ENCODE peak calls at places on chromosomes 6 and 20, in five cellular contexts. L is right atrium auricular region, O is bronchial epithelial cell, M is choroid plexus epithelial cell, X is spleen. H is an unnamed sample.

GRCh38 chr20:9839626-9840025 is 750 bp upstream of the PAK5 start:
- DNase-seq in L (no peak), O (peak), M (no peak), X (no peak), H (peak)

GRCh38 chr20:3371757-3372156 is 35.7 kb downstream of the DNAAF9 start:
- DNase-seq in L (no peak), O (no peak), M (no peak), X (no peak), H (no peak)

GRCh38 chr6:9999806-10000205 is 415.1 kb downstream of the TFAP2A start:
- DNase-seq in L (no peak), O (peak), M (no peak), X (no peak), H (peak)

GRCh38 chr6:56868687-56869086 is 86.2 kb upstream of the BEND6 start:
- DNase-seq in L (no peak), O (peak), M (peak), X (no peak), H (peak)

GRCh38 chr6:52141596-52141995 is 44.6 kb upstream of the IL17A start:
- DNase-seq in L (no peak), O (no peak), M (no peak), X (no peak), H (no peak)

GRCh38 chr20:3250091-3250504 is 11.1 kb upstream of the SLC4A11 start:
- DNase-seq in L (no peak), O (no peak), M (peak), X (peak), H (peak)

GRCh38 chr20:44736170-44737021 is 9.3 kb upstream of the KCNK15 start:
- DNase-seq in L (peak), O (peak), M (peak), X (no peak), H (peak)

GRCh38 chr20:49724637-49725606 is 11.2 kb upstream of the B4GALT5 start:
- DNase-seq in L (peak), O (no peak), M (peak), X (peak), H (no peak)

GRCh38 chr20:38957915-38958485 is 4.1 kb upstream of the DHX35 start:
- DNase-seq in L (no peak), O (no peak), M (no peak), X (no peak), H (no peak)

GRCh38 chr6:75296811-75297779 is 12.5 kb upstream of the TMEM30A start:
- DNase-seq in L (no peak), O (peak), M (peak), X (no peak), H (peak)

GRCh38 chr20:41509801-41510200 is 108.4 kb downstream of the CHD6 start:
- DNase-seq in L (peak), O (peak), M (peak), X (no peak), H (peak)

GRCh38 chr20:62274332-62275262 is 28.2 kb upstream of the ADRM1 start:
- DNase-seq in L (no peak), O (no peak), M (peak), X (no peak), H (no peak)

GRCh38 chr20:58792426-58792825 is 58.3 kb downstream of the GNAS-AS1 start:
- DNase-seq in L (no peak), O (no peak), M (no peak), X (no peak), H (no peak)

GRCh38 chr20:56004611-56005388 is 519 bp downstream of the CBLN4 start:
- DNase-seq in L (no peak), O (no peak), M (no peak), X (no peak), H (no peak)

GRCh38 chr20:3900187-3900604 is 11.0 kb downstream of the PANK2 start:
- DNase-seq in L (no peak), O (no peak), M (no peak), X (no peak), H (no peak)

GRCh38 chr6:109027964-109028363 is 66.7 kb downstream of the SESN1 start:
- DNase-seq in L (no peak), O (no peak), M (no peak), X (no peak), H (no peak)
- TF ChIP-seq CTCF in L (no peak), O (no peak), M (no peak), X (no peak), H (no peak)

GRCh38 chr6:42569102-42570028 is 5.5 kb downstream of the UBR2 start:
- DNase-seq in L (no peak), O (peak), M (peak), X (no peak), H (peak)
- TF ChIP-seq CTCF in L (no peak), O (no peak), M (no peak), X (peak), H (no peak)

DNA sequence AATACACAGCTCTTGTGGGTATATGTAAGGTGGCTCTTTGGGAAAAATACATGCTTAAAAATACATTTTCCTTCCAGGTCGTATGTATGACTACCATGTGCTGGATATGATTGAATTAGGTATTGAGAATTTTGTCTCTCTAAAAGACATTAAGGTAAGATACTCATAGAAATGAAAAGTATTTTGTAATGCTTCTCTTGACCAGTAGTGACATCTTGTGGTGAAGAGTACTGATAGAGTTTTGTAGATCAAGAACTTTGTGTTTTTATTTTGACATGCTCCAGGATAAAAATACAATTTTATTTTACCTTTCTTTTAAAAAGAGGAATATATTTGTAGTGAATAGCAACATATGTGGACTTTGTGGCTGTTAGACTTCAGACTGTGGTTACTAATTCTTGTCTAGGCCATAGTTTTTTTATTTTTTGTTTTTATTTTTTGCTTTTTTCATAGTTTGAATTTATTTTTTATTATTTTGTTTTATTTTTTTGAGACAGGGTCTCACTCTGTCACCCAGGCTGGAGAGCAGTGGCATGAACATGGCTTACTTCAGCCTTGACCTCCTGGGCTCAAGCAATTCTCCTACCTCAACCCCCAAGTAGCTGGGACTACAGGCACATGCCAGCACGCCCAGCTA is 17.9 kb downstream of the RPF2 start:
- DNase-seq in L (no peak), O (peak), M (peak), X (no peak), H (peak)
- TF ChIP-seq CTCF in L (no peak), O (peak), M (peak), X (peak), H (peak)

DNA sequence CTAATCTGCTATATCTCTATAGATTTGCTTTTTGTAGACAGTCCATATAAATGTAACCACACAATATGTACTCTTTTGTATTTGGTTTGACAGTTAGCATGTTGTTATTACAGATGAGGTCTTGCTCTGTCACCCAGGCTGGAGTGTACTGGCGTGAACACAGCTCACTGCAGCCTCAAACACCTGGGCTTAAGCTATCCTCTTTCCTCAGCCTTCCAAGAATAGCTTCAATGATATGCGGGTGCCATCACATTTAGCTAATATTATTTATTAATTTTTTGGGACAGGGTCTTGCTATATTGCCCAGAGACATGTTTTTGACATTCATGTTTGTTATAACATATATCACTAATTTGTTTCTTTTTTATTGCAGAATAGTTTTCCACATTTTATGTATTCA is 10.8 kb downstream of the REPS1 start:
- DNase-seq in L (no peak), O (no peak), M (no peak), X (no peak), H (no peak)
- TF ChIP-seq CTCF in L (no peak), O (no peak), M (no peak), X (no peak), H (no peak)

GRCh38 chr6:112800439-112800838 is 453.3 kb downstream of the RFPL4B start:
- DNase-seq in L (no peak), O (no peak), M (no peak), X (no peak), H (no peak)
- TF ChIP-seq CTCF in L (no peak), O (no peak), M (no peak), X (no peak), H (no peak)

GRCh38 chr6:77926198-77926752 is 273.4 kb downstream of the MEI4 start:
- DNase-seq in L (no peak), O (peak), M (peak), X (no peak), H (peak)
- TF ChIP-seq CTCF in L (no peak), O (no peak), M (peak), X (no peak), H (peak)

GRCh38 chr6:165244524-165245247 is 64.7 kb downstream of the C6orf118 start:
- DNase-seq in L (no peak), O (no peak), M (no peak), X (no peak), H (no peak)

GRCh38 chr6:165249808-165250207 is 59.6 kb downstream of the C6orf118 start:
- DNase-seq in L (no peak), O (no peak), M (no peak), X (no peak), H (no peak)

GRCh38 chr6:165243801-165244200 is 65.6 kb downstream of the C6orf118 start:
- DNase-seq in L (no peak), O (no peak), M (no peak), X (no peak), H (no peak)

GRCh38 chr6:165245287-165245686 is 64.1 kb downstream of the C6orf118 start:
- DNase-seq in L (no peak), O (peak), M (peak), X (no peak), H (peak)

DNA sequence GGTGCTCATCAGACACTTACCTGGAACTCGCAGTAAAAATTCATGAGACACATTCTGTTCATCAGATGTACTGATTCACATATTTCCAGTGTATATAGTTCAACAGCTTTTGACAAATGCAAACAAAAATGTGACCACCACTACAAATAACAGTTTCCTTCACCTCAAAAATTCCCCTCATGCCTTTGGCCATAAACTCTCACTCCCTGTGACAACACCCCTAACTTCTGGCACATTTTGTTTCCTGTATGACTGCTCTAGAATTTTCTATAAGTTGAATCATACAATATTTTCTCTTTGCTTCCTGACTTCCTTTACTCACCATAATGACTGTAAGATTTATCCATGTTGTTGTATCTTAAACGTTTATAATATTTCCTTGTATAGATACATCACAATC is 63.7 kb downstream of the C6orf118 start:
- DNase-seq in L (no peak), O (peak), M (peak), X (no peak), H (no peak)
- TF ChIP-seq CTCF in L (no peak), O (no peak), M (no peak), X (no peak), H (no peak)

DNA sequence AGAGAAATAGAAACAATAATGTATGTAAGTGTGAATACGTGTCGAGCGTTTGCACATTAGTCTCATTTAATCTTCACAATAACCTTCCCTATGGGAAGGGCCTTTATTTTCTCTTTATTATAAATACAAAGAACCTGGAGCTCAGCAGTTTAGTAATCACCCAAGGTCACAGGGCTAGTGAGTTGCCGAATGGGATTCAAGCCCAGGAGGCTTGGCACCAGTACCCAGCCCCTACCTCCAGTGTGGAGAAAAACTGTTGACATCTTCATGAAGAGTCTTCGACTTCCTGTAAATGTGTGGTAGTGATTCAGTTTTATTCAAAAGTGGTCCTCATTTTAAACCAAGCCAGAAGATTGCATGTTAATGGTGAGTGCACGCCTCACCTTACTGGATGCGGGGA is 162.8 kb downstream of the SCML4 start:
- DNase-seq in L (no peak), O (no peak), M (no peak), X (no peak), H (no peak)
- TF ChIP-seq CTCF in L (no peak), O (no peak), M (no peak), X (no peak), H (no peak)

DNA sequence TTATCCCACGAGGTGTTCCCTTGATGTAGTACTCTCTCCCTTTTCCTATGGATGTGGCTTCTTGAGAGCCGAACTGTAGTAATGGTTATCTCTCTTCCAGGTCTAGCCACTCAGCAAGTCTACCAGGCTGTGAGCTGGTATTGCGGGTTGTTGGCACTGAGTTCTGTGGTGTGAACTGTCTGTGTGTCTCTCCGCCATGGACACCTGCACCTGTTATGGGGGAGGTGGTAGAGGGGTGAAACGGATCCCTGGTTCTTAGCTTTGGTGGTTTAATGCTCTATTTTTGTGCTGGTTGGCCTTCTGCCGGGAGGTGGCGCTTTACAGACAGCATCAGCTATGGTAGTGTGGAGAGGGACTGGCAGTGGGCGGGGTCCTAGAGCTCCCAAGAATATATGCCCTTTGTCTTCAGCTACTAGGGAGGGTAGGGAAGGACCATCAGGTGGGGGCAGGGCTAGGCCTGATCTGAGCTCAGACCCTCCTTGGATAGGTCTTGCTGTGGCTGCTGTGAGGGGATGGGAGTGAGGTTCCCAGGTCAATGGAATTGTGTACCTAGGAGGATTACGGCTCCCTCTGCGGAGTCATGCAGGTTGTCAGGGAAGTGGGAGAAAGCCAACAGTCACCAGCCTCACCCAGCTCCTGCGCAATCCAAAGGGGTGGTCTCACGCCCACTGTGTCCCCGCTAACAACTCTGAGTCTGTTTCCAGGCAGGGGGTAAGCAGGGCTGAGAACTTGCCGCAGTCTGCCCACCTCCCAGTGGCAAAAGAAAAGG is 154.2 kb downstream of the CCDC170 start:
- DNase-seq in L (no peak), O (no peak), M (peak), X (no peak), H (peak)
- TF ChIP-seq CTCF in L (no peak), O (peak), M (peak), X (no peak), H (no peak)

DNA sequence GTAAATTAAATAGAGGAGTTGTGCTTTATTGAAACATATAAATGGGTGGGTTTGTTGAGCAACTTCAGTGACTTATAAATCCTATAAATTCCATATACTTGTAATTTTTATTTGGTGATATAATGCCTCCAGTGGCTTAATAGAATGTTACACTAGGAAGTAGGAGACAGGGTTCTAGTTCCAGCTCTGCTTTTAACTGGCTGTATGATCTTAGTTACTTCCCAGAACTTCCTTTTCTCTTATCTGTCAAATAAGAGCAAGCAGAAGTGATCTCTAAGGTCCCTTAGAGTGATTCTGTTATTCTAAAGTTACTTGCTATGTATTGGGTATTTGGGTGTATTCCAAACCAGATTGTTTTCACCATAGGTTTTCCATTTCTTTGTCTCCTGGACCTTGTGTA is 10.2 kb downstream of the ZSCAN23 start:
- DNase-seq in L (no peak), O (no peak), M (peak), X (no peak), H (no peak)
- TF ChIP-seq CTCF in L (no peak), O (no peak), M (no peak), X (no peak), H (no peak)